ENCODE peak calls at places on chromosomes 7 and 10, in four cellular contexts. P is SK-N-SH, A is colonic mucosa, J is mammary epithelial cell. B is an unnamed sample.
A peak's percentile ranks its signal among the peaks of the same experiment; 100 is the strongest.

GRCh38 chr7:73707045-73707631 is 12.3 kb downstream of the STX1A start:
- DNase-seq in P (peak; percentile 66), A (peak; percentile 94), J (no peak), B (peak; percentile 60)

GRCh38 chr10:117663750-117664149 is 121.2 kb downstream of the EMX2 start:
- DNase-seq in J (peak; percentile 82), A (no peak), P (no peak), B (peak; percentile 78)

GRCh38 chr10:91319336-91319735 is 90.8 kb upstream of the HECTD2 start:
- DNase-seq in P (no peak), J (peak; percentile 32), A (no peak), B (peak; percentile 36)

GRCh38 chr10:6300106-6300783 is 97.5 kb downstream of the PFKFB3 start:
- DNase-seq in J (peak; percentile 40), P (no peak), A (no peak), B (peak; percentile 21)

GRCh38 chr7:103447073-103447960 is 1.3 kb upstream of the SLC26A5 start:
- DNase-seq in J (peak; percentile 34), A (peak; percentile 60), P (peak; percentile 86), B (peak; percentile 71)

GRCh38 chr10:63665765-63666164 is 144.6 kb downstream of the REEP3 start:
- DNase-seq in A (no peak), P (no peak), J (no peak), B (no peak)

GRCh38 chr7:104096683-104097082 is 107.2 kb upstream of the RELN start:
- DNase-seq in P (no peak), J (peak; percentile 36), A (no peak), B (peak; percentile 38)

GRCh38 chr7:93914581-93915066 is 6.9 kb upstream of the GNG11 start:
- DNase-seq in A (no peak), P (no peak), J (peak; percentile 36), B (peak; percentile 56)

GRCh38 chr10:116798859-116799258 is 50.4 kb upstream of the ENO4 start:
- DNase-seq in P (no peak), A (no peak), J (no peak), B (no peak)

GRCh38 chr10:122632031-122632430 is 67.6 kb downstream of the C10orf120 start:
- DNase-seq in P (peak; percentile 57), A (no peak), J (no peak), B (no peak)

GRCh38 chr7:157482517-157483120 is 145.8 kb downstream of the DNAJB6 start:
- DNase-seq in J (no peak), A (no peak), P (no peak), B (no peak)

GRCh38 chr7:44639701-44640321 is 33.4 kb downstream of the OGDH start:
- DNase-seq in P (peak; percentile 31), J (peak; percentile 91), A (peak; percentile 64), B (peak; percentile 94)

GRCh38 chr7:132336797-132337196 is 239.5 kb downstream of the PLXNA4 start:
- DNase-seq in A (peak; percentile 77), J (no peak), P (no peak), B (no peak)

GRCh38 chr7:67825356-67825755 is 828.7 kb downstream of the TYW1 start:
- DNase-seq in A (no peak), J (no peak), P (no peak), B (no peak)

GRCh38 chr7:87564290-87564963 is 36.3 kb downstream of the ABCB1 start:
- DNase-seq in J (peak; percentile 16), P (peak; percentile 25), A (peak; percentile 68), B (peak; percentile 47)
- TF ChIP-seq CTCF in J (peak; percentile 56), P (peak; percentile 56), A (peak; percentile 44), B (peak; percentile 73)

DNA sequence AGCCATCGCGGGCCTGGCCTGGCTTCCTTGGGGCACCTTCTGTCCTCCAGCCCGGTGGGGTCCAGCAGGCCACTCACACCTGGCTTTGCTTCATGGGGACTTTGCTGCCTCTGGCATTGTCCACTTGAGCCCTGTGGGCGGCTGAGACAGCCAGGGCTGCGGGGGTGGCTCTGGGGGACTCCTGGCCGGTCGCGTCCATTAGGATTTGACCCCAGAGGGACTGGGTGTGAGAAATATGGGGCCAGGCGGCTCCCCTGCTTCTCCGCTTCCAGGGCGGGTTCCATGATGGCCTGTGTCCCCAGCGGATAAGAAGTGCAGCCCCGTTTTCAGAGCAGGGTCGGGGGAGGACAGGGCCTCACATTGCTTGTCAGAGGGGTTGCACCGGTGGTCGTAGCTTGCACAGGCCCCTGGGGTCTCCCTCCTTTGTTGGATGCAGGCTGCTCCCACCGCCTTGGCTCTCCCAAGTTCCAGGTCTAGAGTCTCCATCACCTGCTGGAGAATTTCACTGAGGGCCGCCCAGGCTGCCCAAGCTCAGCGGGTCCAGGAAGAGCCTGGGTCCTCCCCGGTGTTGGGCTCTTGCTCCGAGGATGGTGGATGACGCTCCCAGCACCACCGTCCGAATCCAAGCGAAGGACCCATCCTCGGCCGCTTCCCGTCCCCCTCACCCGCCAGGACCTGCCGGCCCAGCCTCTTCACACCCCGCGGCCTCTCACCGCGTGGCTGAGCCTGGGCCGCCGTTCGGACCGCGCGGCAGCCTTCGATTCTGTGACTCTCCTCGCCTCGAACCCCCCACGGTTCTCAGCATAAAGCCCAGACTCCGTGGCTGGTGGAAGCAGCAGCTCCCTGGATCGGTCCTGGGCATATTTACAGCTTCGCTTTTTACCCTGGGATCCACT is 140.1 kb downstream of the DYNC2I1 start:
- DNase-seq in P (no peak), A (no peak), J (no peak), B (no peak)
- H3K4me3 ChIP-seq in P (no peak overlapping the region), A (no peak overlapping the region), J (no peak overlapping the region), B (no peak overlapping the region)

DNA sequence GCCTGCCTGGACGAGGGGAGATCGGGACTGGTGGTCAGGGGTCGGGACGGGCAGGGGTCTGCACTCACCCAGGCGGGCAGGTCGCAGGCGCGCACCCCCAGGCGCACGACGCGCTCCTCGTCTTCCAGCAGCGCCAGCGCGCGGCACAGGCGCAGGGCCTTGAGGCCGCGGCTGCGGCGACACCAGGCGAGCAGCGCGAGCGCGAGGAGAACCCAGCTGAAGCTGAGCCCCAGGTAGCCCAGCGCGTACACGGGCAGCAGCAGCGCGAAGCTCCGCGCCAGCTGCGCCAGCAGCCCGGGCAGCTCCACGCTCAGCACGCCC is 328 bp downstream of the ESYT2 start:
- DNase-seq in J (peak; percentile 78), P (no peak), A (peak; percentile 50), B (peak; percentile 84)
- TF ChIP-seq CTCF in J (no peak), P (no peak), A (no peak), B (no peak)

DNA sequence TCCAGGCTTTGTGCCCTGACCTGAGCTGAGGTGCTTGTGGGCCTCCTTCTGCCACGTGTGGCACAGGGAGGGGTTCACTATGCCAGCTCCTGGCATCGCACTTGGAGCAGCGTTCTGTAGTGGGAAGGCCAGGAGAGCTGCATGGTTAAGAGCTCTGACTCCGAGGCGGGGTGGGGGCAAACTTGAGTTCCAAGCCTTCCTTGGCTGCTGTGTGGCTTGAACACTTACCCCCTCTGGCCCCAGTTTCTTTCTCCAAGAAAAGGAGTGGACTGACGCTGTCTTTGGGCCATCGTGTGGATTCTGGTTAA is 80.2 kb downstream of the C10orf105 start:
- DNase-seq in P (no peak), J (no peak), A (peak; percentile 53), B (no peak)
- H3K4me3 ChIP-seq in P (no peak overlapping the region), J (no peak overlapping the region), A (no peak overlapping the region), B (no peak overlapping the region)